ENCODE peak calls at places on chromosomes 11 and 22, in four cellular contexts. Y is cardiac fibroblast, N is IMR-90, P is thyroid gland. Z is an unnamed sample.

GRCh38 chr11:114155116-114155515 is 95.6 kb downstream of the ZBTB16 start:
- DNase-seq in N (no peak), Y (no peak), P (no peak), Z (no peak)

GRCh38 chr22:28019360-28019759 is 100.3 kb upstream of the PITPNB start:
- DNase-seq in Y (no peak), N (no peak), P (peak; percentile 54), Z (peak; percentile 14)

GRCh38 chr11:1401656-1402221 is 12.0 kb downstream of the BRSK2 start:
- DNase-seq in N (peak; percentile 48), Y (peak; percentile 69), P (peak; percentile 65), Z (peak; percentile 27)

GRCh38 chr11:1109101-1109917 is 34.6 kb downstream of the MUC2 start:
- DNase-seq in P (no peak), Y (no peak), N (no peak), Z (no peak)

GRCh38 chr22:30472994-30473720 is 1.3 kb upstream of the SEC14L3 start:
- DNase-seq in P (no peak), Y (no peak), N (no peak), Z (no peak)

GRCh38 chr22:23984430-23984829 is 4.5 kb downstream of the GSTT2 start:
- DNase-seq in Y (peak; percentile 26), P (no peak), N (peak; percentile 38), Z (no peak)

GRCh38 chr11:11946878-11947277 is 61.5 kb downstream of the DKK3 start:
- DNase-seq in N (no peak), Y (no peak), P (no peak), Z (no peak)

GRCh38 chr11:17129003-17129402 is 51.5 kb upstream of the RPS13 start:
- DNase-seq in Y (no peak), P (no peak), N (peak; percentile 60), Z (peak; percentile 63)

GRCh38 chr11:45444796-45445195 is 158.7 kb upstream of the SYT13 start:
- DNase-seq in Y (no peak), P (no peak), N (no peak), Z (no peak)

GRCh38 chr11:17767301-17767885 is 32.8 kb downstream of the KCNC1 start:
- DNase-seq in N (no peak), P (no peak), Y (no peak), Z (no peak)

GRCh38 chr22:39453765-39454378 is 2.9 kb upstream of the MGAT3 start:
- DNase-seq in N (peak; percentile 17), P (no peak), Y (peak; percentile 65), Z (no peak)

GRCh38 chr11:109264128-109264527 is 157.9 kb upstream of the C11orf87 start:
- DNase-seq in N (no peak), P (no peak), Y (no peak), Z (no peak)

GRCh38 chr11:18171377-18172000 is 1.1 kb upstream of the MRGPRX4 start:
- DNase-seq in P (peak; percentile 25), Y (peak; percentile 15), N (no peak), Z (no peak)

GRCh38 chr11:9625158-9625557 is 38.7 kb upstream of the SWAP70 start:
- DNase-seq in Y (peak; percentile 16), P (peak; percentile 80), N (no peak), Z (no peak)

GRCh38 chr11:132206993-132207392 is 836.6 kb downstream of the NTM start:
- DNase-seq in Y (no peak), P (no peak), N (no peak), Z (no peak)

GRCh38 chr11:35077709-35078695 is 61.0 kb upstream of the CD44 start:
- DNase-seq in Y (no peak), N (peak; percentile 84), P (no peak), Z (peak; percentile 77)

GRCh38 chr11:47656284-47656915 is 14.0 kb upstream of the MTCH2 start:
- DNase-seq in P (no peak), N (no peak), Y (no peak), Z (no peak)

GRCh38 chr11:125262194-125262824 is 97.8 kb downstream of the PKNOX2 start:
- DNase-seq in Y (no peak), N (no peak), P (peak; percentile 96), Z (peak; percentile 23)

GRCh38 chr22:17777717-17778044 is 3.4 kb upstream of the BID start:
- DNase-seq in P (no peak), N (no peak), Y (no peak), Z (no peak)
- H3K4me3 ChIP-seq in P (no peak overlapping the region), N (no peak overlapping the region), Y (no peak overlapping the region), Z (no peak overlapping the region)

GRCh38 chr11:116980136-116980793 is 118.0 kb downstream of the SIK3 start:
- DNase-seq in N (no peak), Y (no peak), P (no peak), Z (no peak)
- H3K4me3 ChIP-seq in N (no peak overlapping the region), Y (no peak overlapping the region), P (no peak overlapping the region), Z (no peak overlapping the region)

DNA sequence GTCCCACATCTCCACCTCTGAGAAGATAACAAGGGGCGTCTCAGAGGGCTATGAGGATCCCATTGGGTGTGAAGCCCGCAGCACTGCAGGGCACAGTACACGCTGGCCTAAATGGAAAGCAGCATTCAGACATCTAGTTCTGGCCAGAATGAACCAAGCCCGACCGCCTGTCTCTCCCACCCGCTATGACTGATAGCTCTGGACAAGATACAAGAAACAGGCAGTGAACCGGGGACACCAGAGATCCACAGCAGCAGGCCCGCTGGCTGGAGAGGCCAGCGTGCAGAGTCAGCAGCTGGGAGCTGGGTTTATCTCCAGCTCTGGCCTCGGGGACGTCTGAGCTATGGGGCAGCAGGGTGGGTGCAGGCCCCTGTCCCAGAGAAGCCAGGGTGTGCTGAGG is 9.6 kb downstream of the CERK start:
- DNase-seq in Y (no peak), N (no peak), P (no peak), Z (no peak)
- H3K4me3 ChIP-seq in Y (no peak overlapping the region), N (no peak overlapping the region), P (no peak overlapping the region), Z (no peak overlapping the region)

GRCh38 chr11:128610765-128611617 is 23.6 kb upstream of the ETS1 start:
- DNase-seq in N (no peak), Y (no peak), P (no peak), Z (no peak)
- H3K4me3 ChIP-seq in N (no peak overlapping the region), Y (no peak overlapping the region), P (no peak overlapping the region), Z (no peak overlapping the region)

Z was measured in astrocyte.